ENCODE peak calls at places on chromosomes 2 and 18, in four cellular contexts. One of them, this sample, is unnamed.

GRCh38 chr2:164496421-164496820 is 124.9 kb downstream of the GRB14 start:
- DNase-seq in fibroblast of lung: no peak
- DNase-seq in PC-3: no peak
- DNase-seq in GM23338: no peak
- DNase-seq in this sample: no peak

GRCh38 chr2:144513388-144514100 is 6.4 kb downstream of the ZEB2 start:
- DNase-seq in PC-3: no peak
- DNase-seq in GM23338: peak
- DNase-seq in fibroblast of lung: peak
- DNase-seq in this sample: no peak

GRCh38 chr18:8501044-8501443 is 108.2 kb upstream of the RAB12 start:
- DNase-seq in fibroblast of lung: no peak
- DNase-seq in GM23338: no peak
- DNase-seq in PC-3: no peak
- DNase-seq in this sample: no peak

GRCh38 chr2:88018969-88019368 is 2.6 kb upstream of the RNU2-63P start:
- DNase-seq in PC-3: no peak
- DNase-seq in fibroblast of lung: no peak
- DNase-seq in GM23338: no peak
- DNase-seq in this sample: no peak

GRCh38 chr18:72867721-72868665 is at the start of gene NETO1:
- DNase-seq in PC-3: peak
- DNase-seq in fibroblast of lung: peak
- DNase-seq in GM23338: peak
- DNase-seq in this sample: peak

GRCh38 chr18:48042431-48042830 is 112.0 kb upstream of the SMAD2 start:
- DNase-seq in fibroblast of lung: no peak
- DNase-seq in PC-3: no peak
- DNase-seq in GM23338: no peak
- DNase-seq in this sample: no peak

GRCh38 chr2:196592912-196593881 is 46.3 kb upstream of the CCDC150 start:
- DNase-seq in GM23338: peak
- DNase-seq in fibroblast of lung: peak
- DNase-seq in PC-3: peak
- DNase-seq in this sample: peak

GRCh38 chr2:24261441-24261840 is 86.6 kb downstream of the FAM228A start:
- DNase-seq in PC-3: no peak
- DNase-seq in GM23338: no peak
- DNase-seq in fibroblast of lung: no peak
- DNase-seq in this sample: no peak

GRCh38 chr2:187658952-187659525 is 104.8 kb upstream of the TFPI start:
- DNase-seq in PC-3: peak
- DNase-seq in fibroblast of lung: peak
- DNase-seq in GM23338: peak
- DNase-seq in this sample: no peak

GRCh38 chr2:179938026-179938425 is 69.1 kb downstream of the CWC22 start:
- DNase-seq in PC-3: no peak
- DNase-seq in fibroblast of lung: no peak
- DNase-seq in GM23338: no peak
- DNase-seq in this sample: no peak

GRCh38 chr2:222791946-222792649 is 68.7 kb upstream of the ACSL3 start:
- DNase-seq in PC-3: no peak
- DNase-seq in GM23338: no peak
- DNase-seq in fibroblast of lung: peak
- DNase-seq in this sample: no peak

GRCh38 chr2:217270089-217270800 is 410.4 kb upstream of the TNP1 start:
- DNase-seq in PC-3: no peak
- DNase-seq in fibroblast of lung: no peak
- DNase-seq in GM23338: peak
- DNase-seq in this sample: no peak

GRCh38 chr2:217829420-217829819 is 173.4 kb downstream of the TNS1 start:
- DNase-seq in PC-3: no peak
- DNase-seq in fibroblast of lung: no peak
- DNase-seq in GM23338: no peak
- DNase-seq in this sample: no peak

GRCh38 chr18:78979058-78979680 is 449 bp upstream of the SALL3 start:
- DNase-seq in GM23338: peak
- DNase-seq in fibroblast of lung: peak
- DNase-seq in PC-3: no peak
- DNase-seq in this sample: no peak

GRCh38 chr2:157692768-157693167 is 64.1 kb upstream of the ACVR1C start:
- DNase-seq in GM23338: no peak
- DNase-seq in PC-3: peak
- DNase-seq in fibroblast of lung: peak
- DNase-seq in this sample: no peak

GRCh38 chr18:8536226-8536625 is 73.0 kb upstream of the RAB12 start:
- DNase-seq in fibroblast of lung: no peak
- DNase-seq in GM23338: peak
- DNase-seq in PC-3: no peak
- DNase-seq in this sample: no peak

GRCh38 chr2:126913881-126914495 is 15.3 kb downstream of the TEX51 start:
- DNase-seq in GM23338: no peak
- DNase-seq in fibroblast of lung: no peak
- DNase-seq in PC-3: no peak
- DNase-seq in this sample: no peak

GRCh38 chr2:20593072-20594034 is 57.5 kb downstream of the HS1BP3 start:
- DNase-seq in fibroblast of lung: peak
- DNase-seq in PC-3: peak
- DNase-seq in GM23338: no peak
- DNase-seq in this sample: no peak

GRCh38 chr18:808086-808485 is 4.0 kb downstream of the YES1 start:
- DNase-seq in GM23338: no peak
- DNase-seq in PC-3: no peak
- DNase-seq in fibroblast of lung: peak
- DNase-seq in this sample: peak

GRCh38 chr2:45237850-45238542 is 228.7 kb upstream of the SIX2 start:
- DNase-seq in fibroblast of lung: peak
- DNase-seq in PC-3: peak
- DNase-seq in GM23338: no peak
- DNase-seq in this sample: peak

GRCh38 chr2:223589901-223590300 is 12.3 kb downstream of the SCG2 start:
- DNase-seq in fibroblast of lung: no peak
- DNase-seq in GM23338: no peak
- DNase-seq in PC-3: no peak
- DNase-seq in this sample: no peak

GRCh38 chr2:127094509-127095366 is 12.2 kb downstream of the BIN1 start:
- DNase-seq in GM23338: peak
- DNase-seq in fibroblast of lung: peak
- DNase-seq in PC-3: peak
- DNase-seq in this sample: no peak

GRCh38 chr2:118266086-118266485 is 177.8 kb downstream of the INSIG2 start:
- DNase-seq in PC-3: peak
- DNase-seq in fibroblast of lung: peak
- DNase-seq in GM23338: no peak
- DNase-seq in this sample: no peak

GRCh38 chr2:118272391-118272790 is 184.1 kb downstream of the INSIG2 start:
- DNase-seq in fibroblast of lung: no peak
- DNase-seq in GM23338: no peak
- DNase-seq in PC-3: no peak
- DNase-seq in this sample: no peak

GRCh38 chr2:118269408-118270051 is 181.3 kb downstream of the INSIG2 start:
- DNase-seq in GM23338: peak
- DNase-seq in PC-3: peak
- DNase-seq in fibroblast of lung: no peak
- DNase-seq in this sample: no peak

GRCh38 chr2:118264591-118264990 is 176.3 kb downstream of the INSIG2 start:
- DNase-seq in PC-3: no peak
- DNase-seq in GM23338: no peak
- DNase-seq in fibroblast of lung: peak
- DNase-seq in this sample: no peak

DNA sequence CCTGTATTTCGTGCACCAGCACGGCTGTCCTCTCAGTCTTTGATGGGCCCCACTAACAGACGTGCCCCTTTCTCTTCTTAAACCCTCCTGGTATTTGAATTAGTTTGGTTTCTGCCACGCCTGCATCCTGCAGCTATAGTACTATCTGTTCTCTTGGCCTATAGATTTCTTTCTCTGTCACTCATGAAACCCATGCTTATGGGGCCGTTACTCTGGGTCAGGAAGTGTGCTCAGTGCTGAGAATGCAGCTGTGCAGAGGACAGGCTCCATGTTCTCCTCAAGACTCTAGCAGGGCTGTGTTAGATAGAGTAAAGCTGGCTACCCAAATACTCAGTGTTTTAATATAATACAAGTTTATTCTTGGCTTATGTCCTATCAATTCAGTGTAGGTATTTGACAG is 180.0 kb downstream of the INSIG2 start:
- DNase-seq in fibroblast of lung: no peak
- DNase-seq in GM23338: no peak
- DNase-seq in PC-3: no peak
- DNase-seq in this sample: no peak
- H3K4me2 ChIP-seq in fibroblast of lung: no peak
- H3K4me2 ChIP-seq in GM23338: no peak
- H3K4me2 ChIP-seq in PC-3: no peak
- H3K4me2 ChIP-seq in this sample: no peak

GRCh38 chr2:235669269-235669831 is 175.5 kb downstream of the AGAP1 start:
- DNase-seq in fibroblast of lung: peak
- DNase-seq in GM23338: peak
- DNase-seq in PC-3: peak
- DNase-seq in this sample: peak
- H3K27ac ChIP-seq in fibroblast of lung: no peak
- H3K27ac ChIP-seq in GM23338: no peak
- H3K27ac ChIP-seq in PC-3: no peak
- H3K27ac ChIP-seq in this sample: no peak

GRCh38 chr2:154963509-154963908 is 265.0 kb downstream of the KCNJ3 start:
- DNase-seq in fibroblast of lung: no peak
- DNase-seq in GM23338: no peak
- DNase-seq in PC-3: no peak
- DNase-seq in this sample: no peak

DNA sequence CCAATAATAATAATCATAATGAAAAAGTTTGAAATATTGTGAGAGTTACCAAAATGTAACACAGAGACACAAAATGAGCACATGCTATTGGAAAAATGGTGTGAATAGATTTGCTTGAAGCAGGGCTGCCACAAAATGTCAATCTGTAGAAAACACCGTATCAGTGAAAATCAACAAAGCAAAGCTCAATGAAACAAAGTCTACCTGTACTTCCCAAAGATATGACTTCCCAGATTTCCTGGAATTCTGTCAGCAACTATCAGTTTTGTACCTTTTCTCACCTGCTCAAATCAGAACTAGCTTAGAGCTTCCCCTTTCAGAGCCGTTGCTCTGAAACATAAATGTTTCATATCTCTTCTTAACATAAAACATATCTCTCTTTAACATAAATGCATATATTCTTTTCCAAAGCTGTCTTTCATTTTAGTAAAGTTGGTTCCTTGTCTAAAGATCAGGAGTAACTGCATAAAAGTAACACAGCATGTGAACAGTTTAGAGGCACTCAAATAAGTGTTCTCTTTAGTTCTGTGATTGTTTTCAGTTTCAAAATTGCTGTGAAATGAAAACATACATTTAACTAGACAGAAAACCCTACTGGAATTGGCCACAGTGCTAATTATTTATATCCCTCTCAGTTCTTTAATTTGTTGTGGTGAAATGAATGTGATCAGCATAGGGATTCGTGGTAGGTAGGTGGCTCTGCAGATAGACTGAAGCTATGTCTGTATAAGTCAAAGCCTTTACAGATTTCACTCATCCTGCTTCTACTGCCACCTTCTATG is 262.5 kb downstream of the KCNJ3 start:
- DNase-seq in PC-3: no peak
- DNase-seq in GM23338: no peak
- DNase-seq in fibroblast of lung: no peak
- DNase-seq in this sample: no peak
- H3K4me2 ChIP-seq in PC-3: no peak
- H3K4me2 ChIP-seq in GM23338: no peak
- H3K4me2 ChIP-seq in fibroblast of lung: no peak
- H3K4me2 ChIP-seq in this sample: no peak

DNA sequence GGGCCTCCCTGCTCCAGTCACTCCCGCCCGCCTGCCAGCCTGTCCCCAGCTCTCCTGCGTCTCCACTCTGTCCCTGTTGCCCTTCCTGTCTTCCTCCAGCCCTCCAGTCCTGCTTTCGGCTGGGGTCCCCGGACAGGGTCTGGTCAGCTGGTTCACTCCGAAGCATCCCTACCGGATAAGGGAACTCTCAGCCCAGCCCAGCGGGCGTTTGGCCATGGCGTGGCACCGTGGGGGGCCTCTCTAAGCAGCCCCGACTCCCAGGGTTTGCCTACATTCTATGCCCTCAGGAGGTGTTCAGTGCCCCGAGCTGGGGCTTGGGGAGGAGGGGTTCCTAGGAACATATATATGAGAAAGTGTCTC is 183.0 kb upstream of the HAAO start:
- DNase-seq in fibroblast of lung: no peak
- DNase-seq in PC-3: no peak
- DNase-seq in GM23338: peak
- DNase-seq in this sample: no peak
- H3K27ac ChIP-seq in fibroblast of lung: peak
- H3K27ac ChIP-seq in PC-3: peak
- H3K27ac ChIP-seq in GM23338: no peak
- H3K27ac ChIP-seq in this sample: peak